ENCODE peak calls at places on chromosome 22, in eight cellular contexts. One of them, this sample, is unnamed.

GRCh38 chr22:37741312-37741795 is 44.5 kb downstream of the TRIOBP start:
- DNase-seq in psoas muscle: peak; percentile 82
- DNase-seq in PC-3: peak; percentile 39
- DNase-seq in IMR-90: peak; percentile 98
- DNase-seq in kidney: peak; percentile 86
- DNase-seq in BE2C: peak; percentile 96
- DNase-seq in left ventricle myocardium inferior: peak; percentile 89
- DNase-seq in CD8-positive, alpha-beta T cell: no peak
- DNase-seq in this sample: peak; percentile 86

GRCh38 chr22:20268350-20269012 is 363 bp upstream of the RTN4R start:
- DNase-seq in psoas muscle: peak; percentile 69
- DNase-seq in PC-3: peak; percentile 59
- DNase-seq in IMR-90: peak; percentile 19
- DNase-seq in kidney: no peak
- DNase-seq in BE2C: peak; percentile 81
- DNase-seq in left ventricle myocardium inferior: peak; percentile 56
- DNase-seq in CD8-positive, alpha-beta T cell: peak; percentile 77
- DNase-seq in this sample: peak; percentile 70

GRCh38 chr22:40512426-40513136 is 123.9 kb downstream of the MRTFA start:
- DNase-seq in psoas muscle: no peak
- DNase-seq in PC-3: peak; percentile 75
- DNase-seq in IMR-90: peak; percentile 99
- DNase-seq in kidney: no peak
- DNase-seq in BE2C: no peak
- DNase-seq in left ventricle myocardium inferior: no peak
- DNase-seq in CD8-positive, alpha-beta T cell: no peak
- DNase-seq in this sample: peak; percentile 59

GRCh38 chr22:38041760-38042584 is 15.2 kb upstream of the PICK1 start:
- DNase-seq in psoas muscle: no peak
- DNase-seq in PC-3: no peak
- DNase-seq in IMR-90: no peak
- DNase-seq in kidney: no peak
- DNase-seq in BE2C: no peak
- DNase-seq in left ventricle myocardium inferior: no peak
- DNase-seq in CD8-positive, alpha-beta T cell: no peak
- DNase-seq in this sample: no peak

GRCh38 chr22:47283616-47284270 is 521.3 kb downstream of the TBC1D22A start:
- DNase-seq in psoas muscle: no peak
- DNase-seq in PC-3: no peak
- DNase-seq in IMR-90: no peak
- DNase-seq in kidney: peak; percentile 29
- DNase-seq in BE2C: no peak
- DNase-seq in left ventricle myocardium inferior: no peak
- DNase-seq in CD8-positive, alpha-beta T cell: no peak
- DNase-seq in this sample: no peak

GRCh38 chr22:36331912-36332622 is 55.7 kb downstream of the MYH9 start:
- DNase-seq in psoas muscle: peak; percentile 78
- DNase-seq in PC-3: peak; percentile 68
- DNase-seq in IMR-90: peak; percentile 49
- DNase-seq in kidney: peak; percentile 93
- DNase-seq in BE2C: peak; percentile 83
- DNase-seq in left ventricle myocardium inferior: peak; percentile 83
- DNase-seq in CD8-positive, alpha-beta T cell: peak; percentile 82
- DNase-seq in this sample: peak; percentile 72

GRCh38 chr22:17990167-17990566 is 34.2 kb downstream of the MICAL3 start:
- DNase-seq in psoas muscle: no peak
- DNase-seq in PC-3: no peak
- DNase-seq in IMR-90: no peak
- DNase-seq in kidney: no peak
- DNase-seq in BE2C: no peak
- DNase-seq in left ventricle myocardium inferior: no peak
- DNase-seq in CD8-positive, alpha-beta T cell: no peak
- DNase-seq in this sample: no peak

GRCh38 chr22:33330534-33330933 is 272.4 kb upstream of the SYN3 start:
- DNase-seq in psoas muscle: no peak
- DNase-seq in PC-3: no peak
- DNase-seq in IMR-90: no peak
- DNase-seq in kidney: no peak
- DNase-seq in BE2C: no peak
- DNase-seq in left ventricle myocardium inferior: no peak
- DNase-seq in CD8-positive, alpha-beta T cell: no peak
- DNase-seq in this sample: no peak

GRCh38 chr22:24067587-24068376 is 56.7 kb downstream of the CABIN1 start:
- DNase-seq in psoas muscle: no peak
- DNase-seq in PC-3: no peak
- DNase-seq in IMR-90: no peak
- DNase-seq in kidney: peak; percentile 70
- DNase-seq in BE2C: no peak
- DNase-seq in left ventricle myocardium inferior: no peak
- DNase-seq in CD8-positive, alpha-beta T cell: no peak
- DNase-seq in this sample: no peak

GRCh38 chr22:17097701-17098100 is 12.9 kb downstream of the IL17RA start:
- DNase-seq in psoas muscle: no peak
- DNase-seq in PC-3: no peak
- DNase-seq in IMR-90: no peak
- DNase-seq in kidney: no peak
- DNase-seq in BE2C: no peak
- DNase-seq in left ventricle myocardium inferior: no peak
- DNase-seq in CD8-positive, alpha-beta T cell: no peak
- DNase-seq in this sample: no peak

GRCh38 chr22:43497956-43498855 is 86.4 kb downstream of the MPPED1 start:
- DNase-seq in psoas muscle: no peak
- DNase-seq in PC-3: no peak
- DNase-seq in IMR-90: no peak
- DNase-seq in kidney: peak; percentile 58
- DNase-seq in BE2C: no peak
- DNase-seq in left ventricle myocardium inferior: no peak
- DNase-seq in CD8-positive, alpha-beta T cell: no peak
- DNase-seq in this sample: no peak

GRCh38 chr22:39598017-39598965 is 27.7 kb downstream of the CACNA1I start:
- DNase-seq in psoas muscle: no peak
- DNase-seq in PC-3: peak; percentile 39
- DNase-seq in IMR-90: no peak
- DNase-seq in kidney: peak; percentile 81
- DNase-seq in BE2C: peak; percentile 84
- DNase-seq in left ventricle myocardium inferior: no peak
- DNase-seq in CD8-positive, alpha-beta T cell: peak; percentile 77
- DNase-seq in this sample: no peak

GRCh38 chr22:17601031-17601430 is 27.5 kb downstream of the ATP6V1E1 start:
- DNase-seq in psoas muscle: no peak
- DNase-seq in PC-3: no peak
- DNase-seq in IMR-90: no peak
- DNase-seq in kidney: peak; percentile 6
- DNase-seq in BE2C: no peak
- DNase-seq in left ventricle myocardium inferior: no peak
- DNase-seq in CD8-positive, alpha-beta T cell: no peak
- DNase-seq in this sample: no peak

GRCh38 chr22:30968015-30968923 is at the start of gene MORC2:
- DNase-seq in psoas muscle: peak; percentile 69
- DNase-seq in PC-3: peak; percentile 24
- DNase-seq in IMR-90: peak; percentile 15
- DNase-seq in kidney: peak; percentile 90
- DNase-seq in BE2C: no peak
- DNase-seq in left ventricle myocardium inferior: no peak
- DNase-seq in CD8-positive, alpha-beta T cell: no peak
- DNase-seq in this sample: no peak

GRCh38 chr22:35324762-35325161 is 25.1 kb downstream of the TOM1 start:
- DNase-seq in psoas muscle: no peak
- DNase-seq in PC-3: no peak
- DNase-seq in IMR-90: no peak
- DNase-seq in kidney: no peak
- DNase-seq in BE2C: no peak
- DNase-seq in left ventricle myocardium inferior: no peak
- DNase-seq in CD8-positive, alpha-beta T cell: no peak
- DNase-seq in this sample: no peak

GRCh38 chr22:38572065-38572464 is 2.1 kb upstream of the DMC1 start:
- DNase-seq in psoas muscle: no peak
- DNase-seq in PC-3: peak; percentile 61
- DNase-seq in IMR-90: peak; percentile 62
- DNase-seq in kidney: no peak
- DNase-seq in BE2C: peak; percentile 39
- DNase-seq in left ventricle myocardium inferior: no peak
- DNase-seq in CD8-positive, alpha-beta T cell: no peak
- DNase-seq in this sample: peak; percentile 66

GRCh38 chr22:30506507-30506968 is 1.0 kb upstream of the SEC14L4 start:
- DNase-seq in psoas muscle: no peak
- DNase-seq in PC-3: no peak
- DNase-seq in IMR-90: no peak
- DNase-seq in kidney: no peak
- DNase-seq in BE2C: peak; percentile 19
- DNase-seq in left ventricle myocardium inferior: no peak
- DNase-seq in CD8-positive, alpha-beta T cell: no peak
- DNase-seq in this sample: no peak

GRCh38 chr22:18154821-18155390 is 4.9 kb downstream of the USP18 start:
- DNase-seq in psoas muscle: no peak
- DNase-seq in PC-3: no peak
- DNase-seq in IMR-90: no peak
- DNase-seq in kidney: no peak
- DNase-seq in BE2C: no peak
- DNase-seq in left ventricle myocardium inferior: no peak
- DNase-seq in CD8-positive, alpha-beta T cell: no peak
- DNase-seq in this sample: no peak

GRCh38 chr22:32596471-32596870 is 121.9 kb downstream of the FBXO7 start:
- DNase-seq in psoas muscle: no peak
- DNase-seq in PC-3: no peak
- DNase-seq in IMR-90: no peak
- DNase-seq in kidney: no peak
- DNase-seq in BE2C: no peak
- DNase-seq in left ventricle myocardium inferior: no peak
- DNase-seq in CD8-positive, alpha-beta T cell: no peak
- DNase-seq in this sample: no peak

GRCh38 chr22:42169055-42169469 is 38.5 kb upstream of the CYP2D6 start:
- DNase-seq in psoas muscle: peak; percentile 55
- DNase-seq in PC-3: peak; percentile 64
- DNase-seq in IMR-90: peak; percentile 70
- DNase-seq in kidney: no peak
- DNase-seq in BE2C: peak; percentile 84
- DNase-seq in left ventricle myocardium inferior: peak; percentile 55
- DNase-seq in CD8-positive, alpha-beta T cell: peak; percentile 78
- DNase-seq in this sample: peak; percentile 70
- TF ChIP-seq CTCF in psoas muscle: peak; percentile 83
- TF ChIP-seq CTCF in PC-3: peak; percentile 91
- TF ChIP-seq CTCF in IMR-90: peak; percentile 100
- TF ChIP-seq CTCF in kidney: peak; percentile 99
- TF ChIP-seq CTCF in BE2C: peak; percentile 100
- TF ChIP-seq CTCF in left ventricle myocardium inferior: peak; percentile 92
- TF ChIP-seq CTCF in CD8-positive, alpha-beta T cell: peak; percentile 94
- TF ChIP-seq CTCF in this sample: peak; percentile 77

GRCh38 chr22:28931844-28932561 is 48.6 kb downstream of the ZNRF3 start:
- DNase-seq in psoas muscle: no peak
- DNase-seq in PC-3: no peak
- DNase-seq in IMR-90: no peak
- DNase-seq in kidney: no peak
- DNase-seq in BE2C: no peak
- DNase-seq in left ventricle myocardium inferior: no peak
- DNase-seq in CD8-positive, alpha-beta T cell: no peak
- DNase-seq in this sample: no peak
- H3K4me1 ChIP-seq in psoas muscle: peaks cover 31% of the 10 kb centered on the region
- H3K4me1 ChIP-seq in PC-3: no peaks in the 10 kb centered on the region
- H3K4me1 ChIP-seq in IMR-90: peaks cover 4% of the 10 kb centered on the region
- H3K4me1 ChIP-seq in kidney: peaks cover 39% of the 10 kb centered on the region
- H3K4me1 ChIP-seq in BE2C: peaks cover 9% of the 10 kb centered on the region
- H3K4me1 ChIP-seq in left ventricle myocardium inferior: peaks cover 10% of the 10 kb centered on the region
- H3K4me1 ChIP-seq in CD8-positive, alpha-beta T cell: no peaks in the 10 kb centered on the region
- H3K4me1 ChIP-seq in this sample: peaks cover 13% of the 10 kb centered on the region

GRCh38 chr22:46051646-46052045 is 74.7 kb upstream of the WNT7B start:
- DNase-seq in psoas muscle: no peak
- DNase-seq in PC-3: no peak
- DNase-seq in IMR-90: no peak
- DNase-seq in kidney: peak; percentile 48
- DNase-seq in BE2C: peak; percentile 4
- DNase-seq in left ventricle myocardium inferior: peak; percentile 10
- DNase-seq in CD8-positive, alpha-beta T cell: no peak
- DNase-seq in this sample: no peak
- H3K9me3 ChIP-seq in psoas muscle: no peaks in the 10 kb centered on the region
- H3K9me3 ChIP-seq in PC-3: no peaks in the 10 kb centered on the region
- H3K9me3 ChIP-seq in IMR-90: no peaks in the 10 kb centered on the region
- H3K9me3 ChIP-seq in kidney: no peaks in the 10 kb centered on the region
- H3K9me3 ChIP-seq in BE2C: no peaks in the 10 kb centered on the region
- H3K9me3 ChIP-seq in left ventricle myocardium inferior: no peaks in the 10 kb centered on the region
- H3K9me3 ChIP-seq in CD8-positive, alpha-beta T cell: no peaks in the 10 kb centered on the region
- H3K9me3 ChIP-seq in this sample: no peaks in the 10 kb centered on the region

DNA sequence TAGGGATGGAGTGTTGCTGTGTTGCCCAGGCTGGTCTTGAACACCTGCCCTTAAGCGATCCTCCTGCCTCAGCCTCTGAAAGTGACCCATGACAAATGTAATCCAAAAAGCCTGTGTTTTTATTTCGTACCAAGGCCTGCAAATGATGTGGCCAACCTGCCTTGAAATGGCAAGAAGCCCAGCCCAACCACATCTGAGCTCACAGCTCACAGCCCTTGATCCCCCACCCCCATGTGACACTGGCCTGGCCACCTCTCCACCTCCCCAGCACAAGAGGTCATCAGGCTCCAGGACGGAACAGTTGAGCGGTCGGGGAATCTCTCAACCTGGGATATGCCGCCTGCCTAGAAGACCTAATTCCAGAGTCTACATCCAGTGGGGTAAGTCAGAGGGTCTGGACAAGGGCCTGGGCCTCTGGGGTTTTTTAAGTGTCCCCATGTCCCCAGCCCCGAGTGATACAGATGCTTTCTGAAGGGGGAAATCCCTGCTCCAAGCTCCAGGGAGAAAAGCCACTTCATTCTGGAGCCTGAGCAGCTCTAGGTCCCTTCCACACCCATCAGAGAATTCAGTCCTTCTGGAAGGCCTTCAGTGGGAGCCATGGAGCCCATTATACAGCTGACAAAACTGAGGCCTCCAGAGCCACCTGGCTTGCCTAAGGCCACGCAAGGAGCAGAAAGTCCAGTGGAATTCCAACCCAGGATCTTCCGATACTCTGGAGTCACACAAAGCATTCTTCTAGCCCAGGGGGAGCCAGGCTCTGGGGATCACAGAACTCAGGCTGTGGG is 70.7 kb downstream of the MN1 start:
- DNase-seq in psoas muscle: no peak
- DNase-seq in PC-3: no peak
- DNase-seq in IMR-90: no peak
- DNase-seq in kidney: no peak
- DNase-seq in BE2C: no peak
- DNase-seq in left ventricle myocardium inferior: no peak
- DNase-seq in CD8-positive, alpha-beta T cell: no peak
- DNase-seq in this sample: no peak
- TF ChIP-seq CTCF in psoas muscle: no peak
- TF ChIP-seq CTCF in PC-3: no peak
- TF ChIP-seq CTCF in IMR-90: no peak
- TF ChIP-seq CTCF in kidney: no peak
- TF ChIP-seq CTCF in BE2C: no peak
- TF ChIP-seq CTCF in left ventricle myocardium inferior: no peak
- TF ChIP-seq CTCF in CD8-positive, alpha-beta T cell: no peak
- TF ChIP-seq CTCF in this sample: no peak

This sample was measured in A673.